ENCODE peak calls at places on chromosomes 7 and 10, in five cellular contexts. W is IMR-90, C is HepG2, H is SK-N-SH, L is A549. Z is an unnamed sample.
A peak's percentile ranks its signal among the peaks of the same experiment; 100 is the strongest.

GRCh38 chr10:118238573-118239240 is 103.4 kb downstream of the FAM204A start:
- DNase-seq in H (peak; percentile 50), L (peak; percentile 10), W (peak; percentile 8), C (no peak), Z (no peak)

GRCh38 chr7:4791101-4791737 is 15.8 kb downstream of the AP5Z1 start:
- DNase-seq in C (no peak), H (no peak), W (no peak), L (no peak), Z (no peak)

GRCh38 chr10:132169031-132169765 is 17.6 kb upstream of the DPYSL4 start:
- DNase-seq in L (no peak), W (no peak), H (no peak), C (no peak), Z (no peak)

GRCh38 chr7:97513326-97513725 is 218.6 kb upstream of the TAC1 start:
- DNase-seq in H (no peak), C (no peak), L (no peak), W (no peak), Z (no peak)

GRCh38 chr7:54837761-54838539 is 78.9 kb upstream of the SEC61G start:
- DNase-seq in L (no peak), C (no peak), H (no peak), W (no peak), Z (no peak)

GRCh38 chr7:64907641-64908326 is 4.7 kb downstream of the ZNF273 start:
- DNase-seq in C (peak; percentile 18), L (no peak), H (peak; percentile 27), W (peak; percentile 17), Z (no peak)

GRCh38 chr10:1741450-1741849 is 4.1 kb upstream of the ADARB2 start:
- DNase-seq in C (no peak), W (no peak), H (no peak), L (no peak), Z (no peak)

GRCh38 chr10:110512461-110513187 is 14.9 kb downstream of the DUSP5 start:
- DNase-seq in H (no peak), L (peak; percentile 77), C (no peak), W (peak; percentile 94), Z (no peak)

GRCh38 chr7:12674861-12675260 is 12.6 kb upstream of the ARL4A start:
- DNase-seq in C (peak; percentile 84), H (peak; percentile 35), W (peak; percentile 61), L (peak; percentile 51), Z (no peak)

GRCh38 chr10:111323567-111323966 is 246.7 kb downstream of the ADRA2A start:
- DNase-seq in L (peak; percentile 3), H (no peak), W (no peak), C (peak; percentile 1), Z (no peak)

GRCh38 chr7:139118234-139118802 is 8.8 kb upstream of the ZC3HAV1 start:
- DNase-seq in W (peak; percentile 81), L (peak; percentile 50), H (no peak), C (peak; percentile 47), Z (peak; percentile 80)

GRCh38 chr10:122749886-122750285 is 50.2 kb upstream of the C10orf120 start:
- DNase-seq in H (no peak), C (no peak), L (no peak), W (no peak), Z (no peak)

GRCh38 chr7:35260254-35260653 is 6.4 kb upstream of the TBX20 start:
- DNase-seq in L (no peak), C (no peak), W (no peak), H (no peak), Z (no peak)

GRCh38 chr7:50591480-50592438 is 26.6 kb upstream of the DDC start:
- DNase-seq in W (no peak), L (no peak), H (no peak), C (peak; percentile 78), Z (peak; percentile 21)

GRCh38 chr10:75404335-75405200 is 3.0 kb upstream of the ZNF503 start:
- DNase-seq in H (peak; percentile 68), W (no peak), C (peak; percentile 67), L (no peak), Z (no peak)

GRCh38 chr7:20238754-20239324 is 21.7 kb upstream of the MACC1 start:
- DNase-seq in L (no peak), W (no peak), C (no peak), H (no peak), Z (peak; percentile 98)

GRCh38 chr7:107994366-107994765 is 8.6 kb downstream of the LAMB1 start:
- DNase-seq in L (no peak), C (no peak), W (no peak), H (no peak), Z (no peak)

GRCh38 chr7:131627589-131628212 is 71.3 kb upstream of the PODXL start:
- DNase-seq in H (no peak), L (no peak), C (no peak), W (no peak), Z (no peak)

DNA sequence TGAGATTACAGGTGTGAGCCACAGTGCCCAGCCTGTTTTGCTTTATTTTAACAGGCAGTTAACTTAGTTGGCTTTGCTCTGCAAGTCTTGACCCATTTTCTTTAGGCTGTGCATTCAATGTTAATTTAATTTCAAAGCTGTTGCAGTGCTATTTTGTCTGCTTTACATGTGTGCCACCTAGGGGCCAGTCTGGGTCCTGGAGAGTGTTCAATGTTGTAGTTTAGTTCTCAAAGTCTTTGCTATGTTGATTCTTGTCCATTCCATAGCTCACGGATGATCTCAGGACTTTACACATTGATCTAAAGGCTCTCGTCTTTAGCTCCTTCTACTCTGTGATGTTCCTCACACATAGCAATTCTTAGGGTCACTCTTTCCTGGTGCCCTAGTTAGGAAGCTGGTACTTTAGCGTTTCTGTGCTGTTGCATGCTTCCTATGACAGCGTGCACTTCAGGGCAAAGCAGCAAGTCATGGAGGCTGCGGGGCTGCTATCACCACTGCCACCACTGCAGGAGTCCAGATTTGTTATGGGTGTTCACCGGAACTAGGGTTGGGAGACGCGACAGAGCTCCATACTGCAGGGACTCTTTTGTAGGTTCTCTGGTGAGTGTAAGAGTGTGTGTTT is 16.4 kb upstream of the ABCA13 start:
- DNase-seq in W (peak; percentile 57), L (peak; percentile 66), H (peak; percentile 32), C (peak; percentile 73), Z (no peak)
- TF ChIP-seq RFX5 in W (no peak), L (no peak), H (no peak), C (no peak), Z (no peak)

DNA sequence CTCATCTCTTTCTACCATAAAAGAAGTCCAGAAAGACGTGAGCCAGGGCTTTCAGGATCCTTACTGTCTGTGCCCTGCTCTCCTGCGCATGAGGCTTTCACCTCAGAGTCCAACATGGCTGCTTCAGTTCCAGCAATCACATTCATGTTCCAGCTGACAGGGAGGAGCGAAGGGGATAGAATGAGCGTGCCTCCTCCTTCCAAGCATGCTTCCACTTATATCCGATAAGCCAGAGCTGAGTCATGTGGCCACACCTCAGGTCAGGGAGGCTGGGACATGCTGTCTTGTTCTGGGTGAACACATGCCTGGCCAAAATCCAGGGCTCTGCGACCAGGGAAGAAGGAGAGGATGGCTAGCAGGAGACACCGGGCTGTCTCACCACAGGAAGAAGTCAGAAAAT is 248.2 kb downstream of the SKAP2 start:
- DNase-seq in L (peak; percentile 8), H (no peak), W (no peak), C (no peak), Z (no peak)
- TF ChIP-seq USF2 in L (no peak), H (no peak), W (no peak), C (no peak), Z (no peak)

DNA sequence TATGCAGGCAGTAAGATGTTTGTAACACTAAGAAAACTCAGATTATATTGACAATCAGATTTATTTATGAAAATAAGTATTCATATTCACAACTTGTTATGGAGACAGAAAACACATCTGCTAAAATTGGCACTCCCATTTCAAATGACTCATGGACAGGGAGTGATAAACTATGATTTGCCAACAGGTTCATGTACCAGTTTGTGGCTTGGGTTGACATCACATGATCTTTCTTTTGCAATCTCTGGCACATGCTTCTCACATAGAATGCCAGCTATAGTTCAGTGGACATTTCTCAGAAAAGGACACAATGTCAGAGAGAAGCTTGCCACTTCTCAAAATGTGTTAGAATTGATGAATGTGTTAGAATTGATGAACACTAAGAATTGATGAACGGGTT is 663.2 kb upstream of the ANKRD30A start:
- DNase-seq in W (peak; percentile 22), C (no peak), H (no peak), L (no peak), Z (no peak)
- TF ChIP-seq RFX5 in W (no peak), C (no peak), H (no peak), L (no peak), Z (no peak)

DNA sequence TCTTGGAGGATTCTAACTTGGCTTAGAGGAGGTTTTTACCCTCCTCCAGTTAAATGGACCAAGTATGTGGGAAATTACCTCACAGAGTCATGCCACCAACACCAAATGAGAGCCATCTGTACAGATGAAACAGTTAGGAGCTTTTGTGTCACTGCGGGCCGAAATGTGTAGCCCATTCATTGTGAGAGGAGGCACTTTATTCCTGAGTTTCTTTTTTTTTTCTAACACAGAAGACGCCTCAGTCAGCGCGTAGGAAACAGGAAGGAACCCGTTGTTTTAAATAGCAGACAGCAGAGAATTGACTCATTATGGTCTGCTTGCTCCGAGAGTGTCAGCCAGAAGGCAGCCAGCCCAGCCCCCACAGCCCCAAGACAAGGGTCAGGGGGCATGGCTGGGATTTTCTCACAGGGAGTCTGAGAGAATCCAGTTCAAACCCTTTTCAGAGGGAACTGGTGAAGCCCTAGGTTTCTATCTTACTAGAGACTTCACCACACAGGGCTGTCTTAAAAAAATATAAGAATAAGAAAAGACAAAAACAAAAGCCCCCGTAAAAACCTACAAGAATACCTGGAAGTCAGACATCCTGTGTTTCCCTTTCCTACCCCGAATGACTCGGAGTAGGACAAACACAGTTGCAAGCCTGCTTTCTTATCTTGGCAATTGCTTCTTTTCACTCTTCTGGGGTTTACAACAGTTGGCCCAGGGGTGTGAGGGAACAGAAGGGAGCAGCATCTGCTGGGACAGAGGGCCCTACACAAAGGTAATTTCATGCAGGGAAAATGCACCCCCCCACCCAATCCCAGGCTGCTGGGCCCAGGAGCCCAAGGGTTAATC is 220.8 kb downstream of the ARHGAP12 start:
- DNase-seq in W (peak; percentile 77), H (no peak), C (no peak), L (no peak), Z (peak; percentile 90)
- TF ChIP-seq USF2 in W (no peak), H (no peak), C (no peak), L (no peak), Z (no peak)

DNA sequence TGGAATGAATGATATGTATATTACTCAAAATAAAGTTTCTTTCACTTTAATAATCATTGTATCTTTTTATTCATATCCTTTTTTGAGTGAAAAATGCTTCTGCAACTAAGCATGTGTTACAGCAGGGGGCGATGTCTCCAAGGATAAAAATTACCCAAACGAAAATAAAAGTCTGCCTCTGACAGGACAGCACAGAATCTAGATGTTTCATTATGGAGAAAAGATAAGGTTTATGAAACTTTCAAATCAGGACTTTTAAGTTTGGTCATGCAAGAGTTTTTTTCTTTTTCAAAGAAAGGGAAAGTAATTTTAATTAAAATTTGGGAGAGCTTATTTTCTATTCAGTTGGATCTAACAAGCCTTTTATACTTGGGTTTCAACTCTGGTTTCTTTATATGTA is 48.4 kb downstream of the TES start:
- DNase-seq in C (peak; percentile 22), L (peak; percentile 80), W (peak; percentile 79), H (peak; percentile 32), Z (peak; percentile 23)
- TF ChIP-seq RFX5 in C (no peak), L (no peak), W (no peak), H (no peak), Z (no peak)

DNA sequence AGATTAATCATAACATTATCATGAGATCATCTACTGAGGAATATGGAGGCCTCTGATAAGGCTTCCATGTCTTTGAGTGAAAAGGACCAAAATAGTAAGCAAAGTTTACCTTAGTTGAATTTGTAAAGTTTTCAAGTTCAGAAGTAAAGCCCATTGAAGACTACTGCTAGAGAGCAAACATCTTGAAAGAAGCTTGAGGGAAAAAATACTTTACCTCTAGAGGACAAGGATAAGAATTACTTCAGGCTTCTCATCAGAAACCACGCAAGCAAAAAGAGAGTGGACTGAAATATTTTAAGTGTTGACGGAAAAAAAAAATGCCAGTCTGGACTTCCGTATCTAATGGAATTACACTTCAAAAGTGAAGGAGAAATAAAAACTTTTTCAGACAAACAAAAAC is 114.3 kb downstream of the MPP7 start:
- DNase-seq in H (no peak), L (no peak), W (no peak), C (no peak), Z (no peak)
- TF ChIP-seq USF2 in H (no peak), L (no peak), W (no peak), C (no peak), Z (no peak)

Z was measured in GM12878.